ENCODE peak calls at places on chromosomes 1 and 21, in five cellular contexts. One of them, this sample, is unnamed.

GRCh38 chr1:224245188-224245587 is 62.1 kb downstream of the DEGS1 start:
- DNase-seq in H1: no peak
- DNase-seq in trophoblast cell: no peak
- DNase-seq in neuronal stem cell: no peak
- DNase-seq in mesenchymal stem cell: peak; percentile 46
- DNase-seq in this sample: no peak

GRCh38 chr1:230179249-230179648 is 112.2 kb downstream of the GALNT2 start:
- DNase-seq in H1: no peak
- DNase-seq in trophoblast cell: no peak
- DNase-seq in neuronal stem cell: no peak
- DNase-seq in mesenchymal stem cell: no peak
- DNase-seq in this sample: no peak

GRCh38 chr1:160127865-160128523 is 12.4 kb downstream of the ATP1A2 start:
- DNase-seq in H1: no peak
- DNase-seq in trophoblast cell: no peak
- DNase-seq in neuronal stem cell: no peak
- DNase-seq in mesenchymal stem cell: peak; percentile 79
- DNase-seq in this sample: no peak

GRCh38 chr1:158998781-158999161 is 10.9 kb upstream of the IFI16 start:
- DNase-seq in H1: no peak
- DNase-seq in trophoblast cell: peak; percentile 26
- DNase-seq in neuronal stem cell: peak; percentile 65
- DNase-seq in mesenchymal stem cell: peak; percentile 72
- DNase-seq in this sample: no peak

GRCh38 chr1:49171941-49172593 is 395.4 kb upstream of the BEND5 start:
- DNase-seq in H1: no peak
- DNase-seq in trophoblast cell: no peak
- DNase-seq in neuronal stem cell: no peak
- DNase-seq in mesenchymal stem cell: no peak
- DNase-seq in this sample: no peak

GRCh38 chr1:79105499-79105898 is 99.0 kb upstream of the ADGRL4 start:
- DNase-seq in H1: no peak
- DNase-seq in trophoblast cell: no peak
- DNase-seq in neuronal stem cell: no peak
- DNase-seq in mesenchymal stem cell: no peak
- DNase-seq in this sample: no peak

GRCh38 chr1:19390901-19391595 is 78.9 kb downstream of the SLC66A1 start:
- DNase-seq in H1: no peak
- DNase-seq in trophoblast cell: no peak
- DNase-seq in neuronal stem cell: no peak
- DNase-seq in mesenchymal stem cell: peak; percentile 62
- DNase-seq in this sample: no peak

GRCh38 chr1:45718289-45718688 is 30.3 kb downstream of the TMEM69 start:
- DNase-seq in H1: no peak
- DNase-seq in trophoblast cell: no peak
- DNase-seq in neuronal stem cell: no peak
- DNase-seq in mesenchymal stem cell: no peak
- DNase-seq in this sample: no peak

GRCh38 chr1:150764617-150765090 is 924 bp downstream of the CTSS start:
- DNase-seq in H1: no peak
- DNase-seq in trophoblast cell: no peak
- DNase-seq in neuronal stem cell: no peak
- DNase-seq in mesenchymal stem cell: peak; percentile 96
- DNase-seq in this sample: no peak

GRCh38 chr1:21912038-21912758 is 24.9 kb downstream of the HSPG2 start:
- DNase-seq in H1: no peak
- DNase-seq in trophoblast cell: no peak
- DNase-seq in neuronal stem cell: no peak
- DNase-seq in mesenchymal stem cell: no peak
- DNase-seq in this sample: no peak

GRCh38 chr1:239357867-239358266 is 28.5 kb upstream of the CHRM3 start:
- DNase-seq in H1: no peak
- DNase-seq in trophoblast cell: no peak
- DNase-seq in neuronal stem cell: no peak
- DNase-seq in mesenchymal stem cell: no peak
- DNase-seq in this sample: no peak

GRCh38 chr1:33784876-33785275 is 79.0 kb upstream of the HMGB4 start:
- DNase-seq in H1: no peak
- DNase-seq in trophoblast cell: no peak
- DNase-seq in neuronal stem cell: no peak
- DNase-seq in mesenchymal stem cell: no peak
- DNase-seq in this sample: no peak

GRCh38 chr1:100671604-100672003 is 47.9 kb upstream of the VCAM1 start:
- DNase-seq in H1: no peak
- DNase-seq in trophoblast cell: no peak
- DNase-seq in neuronal stem cell: no peak
- DNase-seq in mesenchymal stem cell: no peak
- DNase-seq in this sample: no peak

GRCh38 chr1:84291882-84292655 is 9.4 kb upstream of the SAMD13 start:
- DNase-seq in H1: no peak
- DNase-seq in trophoblast cell: no peak
- DNase-seq in neuronal stem cell: no peak
- DNase-seq in mesenchymal stem cell: peak; percentile 45
- DNase-seq in this sample: no peak

GRCh38 chr1:54404939-54405880 is 984 bp downstream of the SSBP3 start:
- DNase-seq in H1: no peak
- DNase-seq in trophoblast cell: no peak
- DNase-seq in neuronal stem cell: no peak
- DNase-seq in mesenchymal stem cell: peak; percentile 31
- DNase-seq in this sample: no peak

GRCh38 chr1:59271861-59272260 is 25.0 kb upstream of the FGGY start:
- DNase-seq in H1: no peak
- DNase-seq in trophoblast cell: no peak
- DNase-seq in neuronal stem cell: no peak
- DNase-seq in mesenchymal stem cell: no peak
- DNase-seq in this sample: no peak

DNA sequence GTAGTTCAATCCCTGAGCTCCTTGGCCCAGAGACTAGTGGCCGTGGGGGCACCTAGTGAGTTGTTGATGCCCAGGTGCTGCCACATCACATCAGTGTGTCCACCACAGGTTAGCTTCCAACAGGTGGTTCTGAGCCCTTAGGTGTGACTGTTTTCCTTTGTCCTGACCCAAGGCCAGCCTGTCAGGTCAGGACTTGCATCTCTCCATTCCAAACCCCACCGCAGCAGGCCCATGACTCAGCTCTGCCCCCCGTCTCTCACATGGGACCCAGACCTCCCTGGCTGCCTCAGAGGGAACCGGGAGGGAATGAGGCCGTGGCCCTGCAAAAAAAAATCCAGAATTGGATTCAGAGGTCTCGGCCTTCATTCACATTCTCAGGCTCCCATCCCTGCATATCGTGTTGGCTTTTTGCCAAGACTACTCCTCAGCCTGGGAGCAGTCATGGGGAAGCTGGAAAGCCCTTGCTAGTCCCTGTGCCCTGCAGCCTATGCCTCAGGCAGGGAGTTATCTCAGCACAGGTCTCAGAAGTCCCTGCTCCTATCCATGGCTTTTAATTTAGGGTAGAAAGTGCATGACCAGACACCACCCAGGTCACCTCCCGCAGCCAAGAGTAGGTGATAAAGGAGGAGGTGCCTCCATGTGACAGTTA is 7.2 kb downstream of the INAVA start:
- DNase-seq in H1: no peak
- DNase-seq in trophoblast cell: peak; percentile 65
- DNase-seq in neuronal stem cell: no peak
- DNase-seq in mesenchymal stem cell: no peak
- DNase-seq in this sample: no peak
- H3K4me1 ChIP-seq in H1: no peaks in the 10 kb centered on the region
- H3K4me1 ChIP-seq in trophoblast cell: peaks cover 43% of the 10 kb centered on the region
- H3K4me1 ChIP-seq in neuronal stem cell: peaks cover 3% of the 10 kb centered on the region
- H3K4me1 ChIP-seq in mesenchymal stem cell: peaks cover 24% of the 10 kb centered on the region
- H3K4me1 ChIP-seq in this sample: no peaks in the 10 kb centered on the region

GRCh38 chr1:64933296-64934070 is 32.9 kb downstream of the JAK1 start:
- DNase-seq in H1: no peak
- DNase-seq in trophoblast cell: peak; percentile 92
- DNase-seq in neuronal stem cell: no peak
- DNase-seq in mesenchymal stem cell: peak; percentile 89
- DNase-seq in this sample: no peak
- H3K27ac ChIP-seq in H1: no peak overlapping the region
- H3K27ac ChIP-seq in trophoblast cell: no peak overlapping the region
- H3K27ac ChIP-seq in neuronal stem cell: no peak overlapping the region
- H3K27ac ChIP-seq in mesenchymal stem cell: peak overlapping the region; percentile 72
- H3K27ac ChIP-seq in this sample: no peak overlapping the region

GRCh38 chr1:226652613-226653012 is 86.5 kb downstream of the ITPKB start:
- DNase-seq in H1: no peak
- DNase-seq in trophoblast cell: no peak
- DNase-seq in neuronal stem cell: no peak
- DNase-seq in mesenchymal stem cell: no peak
- DNase-seq in this sample: no peak

GRCh38 chr1:226649780-226650179 is 89.3 kb downstream of the ITPKB start:
- DNase-seq in H1: no peak
- DNase-seq in trophoblast cell: no peak
- DNase-seq in neuronal stem cell: no peak
- DNase-seq in mesenchymal stem cell: no peak
- DNase-seq in this sample: no peak

GRCh38 chr1:226651732-226652105 is 87.4 kb downstream of the ITPKB start:
- DNase-seq in H1: no peak
- DNase-seq in trophoblast cell: no peak
- DNase-seq in neuronal stem cell: no peak
- DNase-seq in mesenchymal stem cell: no peak
- DNase-seq in this sample: no peak

GRCh38 chr1:226650236-226650841 is 88.7 kb downstream of the ITPKB start:
- DNase-seq in H1: no peak
- DNase-seq in trophoblast cell: no peak
- DNase-seq in neuronal stem cell: no peak
- DNase-seq in mesenchymal stem cell: no peak
- DNase-seq in this sample: no peak

GRCh38 chr1:226651041-226651731 is 87.9 kb downstream of the ITPKB start:
- DNase-seq in H1: no peak
- DNase-seq in trophoblast cell: no peak
- DNase-seq in neuronal stem cell: no peak
- DNase-seq in mesenchymal stem cell: no peak
- DNase-seq in this sample: no peak
- H2BK12ac ChIP-seq in H1: peak overlapping the region; percentile 60
- H2BK12ac ChIP-seq in trophoblast cell: no peak overlapping the region
- H2BK12ac ChIP-seq in neuronal stem cell: peak overlapping the region; percentile 14
- H2BK12ac ChIP-seq in mesenchymal stem cell: no peak overlapping the region
- H2BK12ac ChIP-seq in this sample: no peak overlapping the region

GRCh38 chr1:16092923-16093511 is 19.6 kb upstream of the FAM131C start:
- DNase-seq in H1: no peak
- DNase-seq in trophoblast cell: peak; percentile 10
- DNase-seq in neuronal stem cell: no peak
- DNase-seq in mesenchymal stem cell: no peak
- DNase-seq in this sample: no peak

GRCh38 chr1:16094453-16095158 is 21.2 kb upstream of the FAM131C start:
- DNase-seq in H1: no peak
- DNase-seq in trophoblast cell: no peak
- DNase-seq in neuronal stem cell: no peak
- DNase-seq in mesenchymal stem cell: no peak
- DNase-seq in this sample: no peak

GRCh38 chr1:16092097-16092922 is 18.9 kb upstream of the FAM131C start:
- DNase-seq in H1: no peak
- DNase-seq in trophoblast cell: no peak
- DNase-seq in neuronal stem cell: no peak
- DNase-seq in mesenchymal stem cell: no peak
- DNase-seq in this sample: peak; percentile 28

GRCh38 chr1:16095447-16095846 is 22.0 kb upstream of the FAM131C start:
- DNase-seq in H1: no peak
- DNase-seq in trophoblast cell: no peak
- DNase-seq in neuronal stem cell: no peak
- DNase-seq in mesenchymal stem cell: no peak
- DNase-seq in this sample: no peak

GRCh38 chr1:16093611-16094010 is 20.2 kb upstream of the FAM131C start:
- DNase-seq in H1: no peak
- DNase-seq in trophoblast cell: peak; percentile 90
- DNase-seq in neuronal stem cell: no peak
- DNase-seq in mesenchymal stem cell: no peak
- DNase-seq in this sample: no peak
- H3K4me1 ChIP-seq in H1: peaks cover 3% of the 10 kb centered on the region
- H3K4me1 ChIP-seq in trophoblast cell: peaks cover 4% of the 10 kb centered on the region
- H3K4me1 ChIP-seq in neuronal stem cell: peaks cover 10% of the 10 kb centered on the region
- H3K4me1 ChIP-seq in mesenchymal stem cell: peaks cover 16% of the 10 kb centered on the region
- H3K4me1 ChIP-seq in this sample: no peaks in the 10 kb centered on the region

GRCh38 chr1:246418565-246419312 is 88.3 kb downstream of the SMYD3 start:
- DNase-seq in H1: no peak
- DNase-seq in trophoblast cell: no peak
- DNase-seq in neuronal stem cell: no peak
- DNase-seq in mesenchymal stem cell: no peak
- DNase-seq in this sample: no peak

GRCh38 chr1:246415028-246415427 is 92.1 kb downstream of the SMYD3 start:
- DNase-seq in H1: no peak
- DNase-seq in trophoblast cell: no peak
- DNase-seq in neuronal stem cell: no peak
- DNase-seq in mesenchymal stem cell: no peak
- DNase-seq in this sample: no peak

GRCh38 chr1:246416261-246416660 is 90.8 kb downstream of the SMYD3 start:
- DNase-seq in H1: no peak
- DNase-seq in trophoblast cell: no peak
- DNase-seq in neuronal stem cell: no peak
- DNase-seq in mesenchymal stem cell: no peak
- DNase-seq in this sample: no peak

GRCh38 chr1:246417152-246417812 is 89.8 kb downstream of the SMYD3 start:
- DNase-seq in H1: no peak
- DNase-seq in trophoblast cell: no peak
- DNase-seq in neuronal stem cell: no peak
- DNase-seq in mesenchymal stem cell: peak; percentile 42
- DNase-seq in this sample: no peak

GRCh38 chr1:246417813-246418564 is 89.1 kb downstream of the SMYD3 start:
- DNase-seq in H1: no peak
- DNase-seq in trophoblast cell: no peak
- DNase-seq in neuronal stem cell: no peak
- DNase-seq in mesenchymal stem cell: no peak
- DNase-seq in this sample: no peak
- H3K27ac ChIP-seq in H1: no peak overlapping the region
- H3K27ac ChIP-seq in trophoblast cell: no peak overlapping the region
- H3K27ac ChIP-seq in neuronal stem cell: no peak overlapping the region
- H3K27ac ChIP-seq in mesenchymal stem cell: no peak overlapping the region
- H3K27ac ChIP-seq in this sample: no peak overlapping the region

GRCh38 chr21:20311388-20311787 is 686.8 kb upstream of the NCAM2 start:
- DNase-seq in H1: no peak
- DNase-seq in trophoblast cell: no peak
- DNase-seq in neuronal stem cell: no peak
- DNase-seq in mesenchymal stem cell: no peak
- DNase-seq in this sample: no peak
- H2BK12ac ChIP-seq in H1: no peak overlapping the region
- H2BK12ac ChIP-seq in trophoblast cell: no peak overlapping the region
- H2BK12ac ChIP-seq in neuronal stem cell: no peak overlapping the region
- H2BK12ac ChIP-seq in mesenchymal stem cell: no peak overlapping the region
- H2BK12ac ChIP-seq in this sample: no peak overlapping the region